ENCODE peak calls at places on chromosomes 7 and 10, in four cellular contexts. R, X, B and I are unnamed samples.

GRCh38 chr10:104299031-104299904 is 30.3 kb downstream of the GSTO2 start:
- DNase-seq in B (no peak), X (no peak), R (peak), I (no peak)

GRCh38 chr10:69505636-69506318 is 54.5 kb downstream of the TSPAN15 start:
- DNase-seq in R (no peak), X (no peak), B (no peak), I (no peak)

GRCh38 chr7:113026941-113027340 is 59.7 kb downstream of the GPR85 start:
- DNase-seq in R (peak), X (no peak), B (no peak), I (no peak)

GRCh38 chr10:119478111-119479047 is 64.1 kb downstream of the RGS10 start:
- DNase-seq in R (no peak), B (no peak), X (peak), I (no peak)

GRCh38 chr10:111440501-111440900 is 363.7 kb downstream of the ADRA2A start:
- DNase-seq in R (no peak), B (no peak), X (no peak), I (no peak)

GRCh38 chr7:102146122-102146521 is 140.5 kb upstream of the SH2B2 start:
- DNase-seq in R (no peak), X (no peak), B (peak), I (no peak)

GRCh38 chr7:155774947-155775346 is 37.3 kb downstream of the SHH start:
- DNase-seq in X (no peak), R (no peak), B (no peak), I (no peak)

GRCh38 chr10:23980054-23980453 is 228.9 kb upstream of the KIAA1217 start:
- DNase-seq in B (no peak), R (no peak), X (no peak), I (no peak)

GRCh38 chr10:12130237-12130872 is 878 bp downstream of the SEC61A2 start:
- DNase-seq in X (peak), R (peak), B (no peak), I (no peak)

GRCh38 chr7:32957326-32958045 is at the start of gene FKBP9:
- DNase-seq in B (peak), X (peak), R (peak), I (no peak)

GRCh38 chr10:31816318-31816717 is 112.3 kb downstream of the ARHGAP12 start:
- DNase-seq in R (peak), B (no peak), X (no peak), I (no peak)

GRCh38 chr10:122374246-122374858 is at the start of gene PLEKHA1:
- DNase-seq in X (peak), B (peak), R (peak), I (peak)

GRCh38 chr7:32941181-32941995 is 15.9 kb upstream of the FKBP9 start:
- DNase-seq in X (no peak), R (no peak), B (no peak), I (no peak)

GRCh38 chr7:149866817-149867447 is 6.8 kb upstream of the ATP6V0E2 start:
- DNase-seq in X (no peak), R (no peak), B (no peak), I (no peak)